ENCODE peak calls at places on chromosome 1, in eight cellular contexts. F is naive thymus-derived CD8-positive, alpha-beta T cell; T is stimulated activated naive B cell treated with anti-CD40 and anti-IgM and Interleukin-4, amounts not matched to agents 10 μg/mL and 1 μg/mL and 100 μg/mL, for 72 hours; H is activated naive CD8-positive, alpha-beta T cell treated with anti-CD3 and anti-CD28 coated beads, Interleukin-2, amount 10 ng/mL, durations not matched to agents 7 days and 5 days; R is lung; A is stimulated activated naive CD8-positive, alpha-beta T cell treated with anti-CD3 and anti-CD28 coated beads, Interleukin-15, amount 100 ng/mL, for 72 hours; D is stimulated activated memory B cell treated with anti-CD40 and anti-IgM and Interleukin-4, amounts not matched to agents 10 μg/mL and 1 μg/mL and 100 μg/mL, for 72 hours; O is body of pancreas. Y is an unnamed sample.

GRCh38 chr1:224631471-224632105 is 15.5 kb downstream of the CNIH3 start:
- ATAC-seq in H (no peak), F (no peak), T (no peak), D (no peak), R (no peak), A (no peak), O (no peak), Y (no peak)

GRCh38 chr1:182996816-182997215 is 26.4 kb upstream of the LAMC1 start:
- ATAC-seq in O (no peak), R (no peak), H (no peak), D (no peak), A (no peak), T (no peak), F (no peak), Y (no peak)

GRCh38 chr1:205709059-205709398 is 28.7 kb upstream of the SLC45A3 start:
- ATAC-seq in R (no peak), D (no peak), T (no peak), H (no peak), F (no peak), A (no peak), O (no peak), Y (no peak)

GRCh38 chr1:110618668-110619067 is 12.5 kb upstream of the KCNA2 start:
- ATAC-seq in T (no peak), R (no peak), H (no peak), F (no peak), D (no peak), A (no peak), O (no peak), Y (no peak)

GRCh38 chr1:51210676-51211075 is 25.4 kb upstream of the RNF11 start:
- ATAC-seq in O (no peak), R (no peak), F (no peak), A (no peak), D (no peak), H (no peak), T (no peak), Y (no peak)

GRCh38 chr1:13699510-13699909 is 478 bp upstream of the PRDM2 start:
- ATAC-seq in A (no peak), D (no peak), F (no peak), H (no peak), R (no peak), O (no peak), T (no peak), Y (peak)

GRCh38 chr1:108199231-108199657 is 899 bp downstream of the SLC25A24 start:
- ATAC-seq in R (no peak), D (no peak), A (no peak), H (no peak), T (no peak), F (no peak), O (peak), Y (peak)

GRCh38 chr1:230144010-230144614 is 77.1 kb downstream of the GALNT2 start:
- ATAC-seq in R (peak), T (no peak), O (peak), A (no peak), H (no peak), D (no peak), F (no peak), Y (peak)

GRCh38 chr1:25624155-25624554 is 7.6 kb downstream of the MAN1C1 start:
- ATAC-seq in D (no peak), O (no peak), F (no peak), T (no peak), H (peak), R (no peak), A (peak), Y (no peak)

GRCh38 chr1:145906954-145907755 is 2.7 kb downstream of the ITGA10 start:
- ATAC-seq in A (no peak), T (no peak), O (no peak), H (no peak), F (no peak), D (no peak), R (no peak), Y (no peak)

GRCh38 chr1:46288485-46289133 is 14.8 kb downstream of the LRRC41 start:
- ATAC-seq in R (peak), T (no peak), F (no peak), H (no peak), A (no peak), O (no peak), D (no peak), Y (peak)